ENCODE peak calls at places on chromosome 12, in ten cellular contexts. One of them, this sample, is unnamed.

GRCh38 chr12:67807808-67808207 is 159.3 kb downstream of the DYRK2 start:
- DNase-seq in MM.1S: no peak
- DNase-seq in endothelial cell of umbilical vein: no peak
- DNase-seq in prostate gland: no peak
- DNase-seq in IMR-90: peak
- DNase-seq in caudate nucleus: no peak
- DNase-seq in WERI-Rb-1: no peak
- DNase-seq in coronary artery: no peak
- DNase-seq in CD4-positive, alpha-beta T cell: no peak
- DNase-seq in PC-3: peak
- DNase-seq in this sample: no peak

GRCh38 chr12:115261691-115262398 is 577.9 kb upstream of the TBX3 start:
- DNase-seq in endothelial cell of umbilical vein: no peak
- DNase-seq in caudate nucleus: no peak
- DNase-seq in CD4-positive, alpha-beta T cell: no peak
- DNase-seq in prostate gland: no peak
- DNase-seq in PC-3: no peak
- DNase-seq in MM.1S: no peak
- DNase-seq in IMR-90: peak
- DNase-seq in coronary artery: no peak
- DNase-seq in WERI-Rb-1: no peak
- DNase-seq in this sample: no peak

GRCh38 chr12:71440393-71441349 is 1.1 kb downstream of the LGR5 start:
- DNase-seq in MM.1S: no peak
- DNase-seq in PC-3: no peak
- DNase-seq in endothelial cell of umbilical vein: no peak
- DNase-seq in WERI-Rb-1: no peak
- DNase-seq in CD4-positive, alpha-beta T cell: no peak
- DNase-seq in coronary artery: no peak
- DNase-seq in caudate nucleus: no peak
- DNase-seq in prostate gland: no peak
- DNase-seq in IMR-90: no peak
- DNase-seq in this sample: no peak

GRCh38 chr12:62917939-62918338 is 17.0 kb downstream of the PPM1H start:
- DNase-seq in caudate nucleus: no peak
- DNase-seq in PC-3: no peak
- DNase-seq in prostate gland: no peak
- DNase-seq in MM.1S: no peak
- DNase-seq in IMR-90: peak
- DNase-seq in endothelial cell of umbilical vein: no peak
- DNase-seq in CD4-positive, alpha-beta T cell: no peak
- DNase-seq in coronary artery: no peak
- DNase-seq in WERI-Rb-1: no peak
- DNase-seq in this sample: no peak

GRCh38 chr12:66624806-66625205 is 54.1 kb downstream of the GRIP1 start:
- DNase-seq in CD4-positive, alpha-beta T cell: no peak
- DNase-seq in PC-3: no peak
- DNase-seq in caudate nucleus: no peak
- DNase-seq in IMR-90: no peak
- DNase-seq in WERI-Rb-1: no peak
- DNase-seq in endothelial cell of umbilical vein: no peak
- DNase-seq in prostate gland: no peak
- DNase-seq in coronary artery: no peak
- DNase-seq in MM.1S: no peak
- DNase-seq in this sample: no peak

GRCh38 chr12:27906658-27907473 is 65.7 kb downstream of the PTHLH start:
- DNase-seq in CD4-positive, alpha-beta T cell: no peak
- DNase-seq in prostate gland: peak
- DNase-seq in endothelial cell of umbilical vein: no peak
- DNase-seq in caudate nucleus: no peak
- DNase-seq in MM.1S: no peak
- DNase-seq in PC-3: no peak
- DNase-seq in coronary artery: no peak
- DNase-seq in WERI-Rb-1: no peak
- DNase-seq in IMR-90: peak
- DNase-seq in this sample: no peak

GRCh38 chr12:80551897-80552296 is 107.9 kb downstream of the PTPRQ start:
- DNase-seq in caudate nucleus: no peak
- DNase-seq in prostate gland: no peak
- DNase-seq in coronary artery: no peak
- DNase-seq in MM.1S: no peak
- DNase-seq in endothelial cell of umbilical vein: peak
- DNase-seq in PC-3: peak
- DNase-seq in IMR-90: peak
- DNase-seq in WERI-Rb-1: no peak
- DNase-seq in CD4-positive, alpha-beta T cell: no peak
- DNase-seq in this sample: no peak

GRCh38 chr12:49048953-49049352 is 11.6 kb downstream of the KMT2D start:
- DNase-seq in WERI-Rb-1: no peak
- DNase-seq in coronary artery: no peak
- DNase-seq in PC-3: no peak
- DNase-seq in IMR-90: no peak
- DNase-seq in endothelial cell of umbilical vein: no peak
- DNase-seq in MM.1S: no peak
- DNase-seq in caudate nucleus: no peak
- DNase-seq in prostate gland: no peak
- DNase-seq in CD4-positive, alpha-beta T cell: no peak
- DNase-seq in this sample: no peak

GRCh38 chr12:79426121-79426520 is 264.6 kb downstream of the PAWR start:
- DNase-seq in IMR-90: no peak
- DNase-seq in coronary artery: no peak
- DNase-seq in endothelial cell of umbilical vein: no peak
- DNase-seq in caudate nucleus: no peak
- DNase-seq in prostate gland: no peak
- DNase-seq in WERI-Rb-1: no peak
- DNase-seq in MM.1S: no peak
- DNase-seq in CD4-positive, alpha-beta T cell: no peak
- DNase-seq in PC-3: no peak
- DNase-seq in this sample: no peak

GRCh38 chr12:79422060-79422812 is 268.5 kb downstream of the PAWR start:
- DNase-seq in CD4-positive, alpha-beta T cell: no peak
- DNase-seq in endothelial cell of umbilical vein: peak
- DNase-seq in coronary artery: no peak
- DNase-seq in IMR-90: no peak
- DNase-seq in prostate gland: no peak
- DNase-seq in caudate nucleus: no peak
- DNase-seq in PC-3: no peak
- DNase-seq in WERI-Rb-1: no peak
- DNase-seq in MM.1S: no peak
- DNase-seq in this sample: no peak

GRCh38 chr12:79424109-79424721 is 266.5 kb downstream of the PAWR start:
- DNase-seq in caudate nucleus: no peak
- DNase-seq in prostate gland: no peak
- DNase-seq in MM.1S: no peak
- DNase-seq in IMR-90: peak
- DNase-seq in CD4-positive, alpha-beta T cell: no peak
- DNase-seq in PC-3: peak
- DNase-seq in endothelial cell of umbilical vein: peak
- DNase-seq in WERI-Rb-1: no peak
- DNase-seq in coronary artery: no peak
- DNase-seq in this sample: no peak

GRCh38 chr12:79421236-79421740 is 269.5 kb downstream of the PAWR start:
- DNase-seq in WERI-Rb-1: no peak
- DNase-seq in IMR-90: no peak
- DNase-seq in PC-3: no peak
- DNase-seq in prostate gland: no peak
- DNase-seq in caudate nucleus: no peak
- DNase-seq in CD4-positive, alpha-beta T cell: no peak
- DNase-seq in endothelial cell of umbilical vein: peak
- DNase-seq in MM.1S: no peak
- DNase-seq in coronary artery: no peak
- DNase-seq in this sample: no peak

DNA sequence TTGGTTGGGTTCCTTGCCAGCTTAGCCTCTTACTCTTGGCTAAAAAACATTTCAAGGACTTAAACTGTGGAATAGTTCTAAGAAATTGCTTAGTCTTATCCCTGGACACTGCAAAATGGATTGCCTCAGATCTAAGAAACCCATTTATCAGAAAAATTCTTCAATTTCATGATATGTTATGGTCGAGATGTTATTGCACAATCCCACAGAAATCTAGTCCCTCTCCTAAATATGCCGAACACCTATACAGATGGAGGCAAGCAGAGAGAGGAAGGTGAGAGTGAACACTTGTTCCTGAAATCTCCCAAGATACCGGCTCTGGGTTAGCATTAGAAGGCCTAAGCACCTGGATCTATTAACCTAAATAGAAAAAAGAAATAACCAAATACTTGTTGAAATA is 267.2 kb downstream of the PAWR start:
- DNase-seq in WERI-Rb-1: no peak
- DNase-seq in IMR-90: no peak
- DNase-seq in prostate gland: no peak
- DNase-seq in CD4-positive, alpha-beta T cell: no peak
- DNase-seq in MM.1S: no peak
- DNase-seq in PC-3: no peak
- DNase-seq in endothelial cell of umbilical vein: peak
- DNase-seq in caudate nucleus: no peak
- DNase-seq in coronary artery: no peak
- DNase-seq in this sample: no peak
- H3K27ac ChIP-seq in WERI-Rb-1: no peak
- H3K27ac ChIP-seq in IMR-90: no peak
- H3K27ac ChIP-seq in prostate gland: peak
- H3K27ac ChIP-seq in CD4-positive, alpha-beta T cell: no peak
- H3K27ac ChIP-seq in MM.1S: no peak
- H3K27ac ChIP-seq in PC-3: peak
- H3K27ac ChIP-seq in endothelial cell of umbilical vein: peak
- H3K27ac ChIP-seq in caudate nucleus: no peak
- H3K27ac ChIP-seq in coronary artery: no peak
- H3K27ac ChIP-seq in this sample: no peak

DNA sequence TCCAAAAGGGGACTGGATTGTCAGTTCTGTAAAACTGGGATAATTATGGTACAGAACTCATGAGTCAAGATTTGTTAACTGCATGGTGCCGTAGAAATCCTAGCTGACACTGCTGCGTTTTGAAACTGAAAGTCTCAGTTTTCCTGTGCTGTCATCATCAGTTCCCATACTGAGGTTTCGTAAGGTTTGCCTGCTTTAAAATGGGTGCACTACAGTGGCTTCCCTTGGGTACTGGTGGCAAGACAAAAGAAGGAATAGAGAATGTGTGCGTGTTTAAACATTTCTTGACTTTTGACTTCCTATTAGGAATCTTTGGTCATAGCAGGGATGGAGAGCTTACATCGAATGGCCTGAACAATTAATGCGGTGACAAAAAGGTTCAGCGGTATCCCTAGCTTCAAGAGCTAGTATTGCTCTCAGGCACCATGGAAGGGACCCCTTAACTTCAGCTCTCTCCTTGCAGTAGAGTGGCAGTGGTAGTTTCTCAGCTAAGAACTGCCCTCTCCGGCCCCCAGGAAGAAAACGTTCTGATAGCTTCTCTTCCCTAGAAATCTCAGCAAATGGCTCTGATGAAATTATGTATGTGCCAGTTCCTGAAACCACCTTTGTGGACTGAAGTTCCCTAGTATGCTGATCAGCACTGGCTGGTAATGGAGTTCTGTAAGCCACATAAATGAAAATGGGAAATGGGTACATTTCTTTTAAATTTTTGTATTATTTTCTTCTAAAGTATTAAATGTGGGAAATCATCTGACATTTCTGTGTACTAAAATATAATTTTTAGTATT is 28.9 kb downstream of the ANO6 start:
- DNase-seq in CD4-positive, alpha-beta T cell: no peak
- DNase-seq in IMR-90: peak
- DNase-seq in coronary artery: no peak
- DNase-seq in prostate gland: no peak
- DNase-seq in PC-3: no peak
- DNase-seq in caudate nucleus: no peak
- DNase-seq in MM.1S: peak
- DNase-seq in endothelial cell of umbilical vein: no peak
- DNase-seq in WERI-Rb-1: no peak
- DNase-seq in this sample: no peak
- H3K27ac ChIP-seq in CD4-positive, alpha-beta T cell: no peak
- H3K27ac ChIP-seq in IMR-90: no peak
- H3K27ac ChIP-seq in coronary artery: peak
- H3K27ac ChIP-seq in prostate gland: no peak
- H3K27ac ChIP-seq in PC-3: no peak
- H3K27ac ChIP-seq in caudate nucleus: no peak
- H3K27ac ChIP-seq in MM.1S: peak
- H3K27ac ChIP-seq in endothelial cell of umbilical vein: no peak
- H3K27ac ChIP-seq in WERI-Rb-1: no peak
- H3K27ac ChIP-seq in this sample: no peak

GRCh38 chr12:124605150-124605549 is 37.7 kb upstream of the NCOR2 start:
- DNase-seq in WERI-Rb-1: peak
- DNase-seq in coronary artery: no peak
- DNase-seq in caudate nucleus: no peak
- DNase-seq in CD4-positive, alpha-beta T cell: no peak
- DNase-seq in prostate gland: no peak
- DNase-seq in PC-3: no peak
- DNase-seq in IMR-90: no peak
- DNase-seq in MM.1S: no peak
- DNase-seq in endothelial cell of umbilical vein: no peak
- DNase-seq in this sample: no peak

GRCh38 chr12:124601699-124602098 is 34.3 kb upstream of the NCOR2 start:
- DNase-seq in endothelial cell of umbilical vein: no peak
- DNase-seq in prostate gland: no peak
- DNase-seq in PC-3: no peak
- DNase-seq in CD4-positive, alpha-beta T cell: no peak
- DNase-seq in caudate nucleus: no peak
- DNase-seq in MM.1S: no peak
- DNase-seq in WERI-Rb-1: no peak
- DNase-seq in IMR-90: no peak
- DNase-seq in coronary artery: no peak
- DNase-seq in this sample: no peak

GRCh38 chr12:124603143-124603542 is 35.7 kb upstream of the NCOR2 start:
- DNase-seq in CD4-positive, alpha-beta T cell: no peak
- DNase-seq in coronary artery: no peak
- DNase-seq in caudate nucleus: no peak
- DNase-seq in endothelial cell of umbilical vein: no peak
- DNase-seq in MM.1S: no peak
- DNase-seq in IMR-90: no peak
- DNase-seq in prostate gland: no peak
- DNase-seq in PC-3: no peak
- DNase-seq in WERI-Rb-1: no peak
- DNase-seq in this sample: no peak

GRCh38 chr12:124605869-124606774 is 38.7 kb upstream of the NCOR2 start:
- DNase-seq in PC-3: no peak
- DNase-seq in WERI-Rb-1: no peak
- DNase-seq in caudate nucleus: no peak
- DNase-seq in endothelial cell of umbilical vein: peak
- DNase-seq in IMR-90: no peak
- DNase-seq in MM.1S: no peak
- DNase-seq in coronary artery: no peak
- DNase-seq in prostate gland: no peak
- DNase-seq in CD4-positive, alpha-beta T cell: no peak
- DNase-seq in this sample: no peak

GRCh38 chr12:124603910-124604775 is 36.7 kb upstream of the NCOR2 start:
- DNase-seq in PC-3: no peak
- DNase-seq in CD4-positive, alpha-beta T cell: no peak
- DNase-seq in IMR-90: no peak
- DNase-seq in coronary artery: no peak
- DNase-seq in WERI-Rb-1: no peak
- DNase-seq in prostate gland: no peak
- DNase-seq in endothelial cell of umbilical vein: no peak
- DNase-seq in MM.1S: no peak
- DNase-seq in caudate nucleus: no peak
- DNase-seq in this sample: no peak
- H3K27ac ChIP-seq in PC-3: no peak
- H3K27ac ChIP-seq in CD4-positive, alpha-beta T cell: no peak
- H3K27ac ChIP-seq in IMR-90: no peak
- H3K27ac ChIP-seq in coronary artery: no peak
- H3K27ac ChIP-seq in WERI-Rb-1: no peak
- H3K27ac ChIP-seq in prostate gland: peak
- H3K27ac ChIP-seq in endothelial cell of umbilical vein: no peak
- H3K27ac ChIP-seq in MM.1S: no peak
- H3K27ac ChIP-seq in caudate nucleus: no peak
- H3K27ac ChIP-seq in this sample: no peak

DNA sequence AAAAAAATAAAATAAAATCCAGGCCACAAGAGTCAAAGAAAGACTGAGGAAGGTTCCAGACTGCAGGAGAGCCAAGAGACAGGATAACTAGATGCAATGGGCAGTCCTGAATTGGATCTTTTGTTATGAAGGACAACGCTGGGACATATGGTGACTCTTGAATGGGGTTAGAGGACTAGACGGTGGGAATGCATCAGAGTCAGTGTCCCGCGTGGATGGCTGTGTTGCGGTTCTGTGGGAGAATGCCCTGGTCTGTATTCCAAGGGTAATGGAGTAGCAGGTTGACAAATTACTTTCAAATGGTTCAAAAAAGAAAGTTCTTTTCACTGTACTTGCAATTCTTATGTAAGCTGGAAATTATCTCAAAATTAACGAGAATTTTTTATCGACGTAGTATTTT is 20.1 kb downstream of the SSH1 start:
- DNase-seq in IMR-90: no peak
- DNase-seq in prostate gland: no peak
- DNase-seq in coronary artery: no peak
- DNase-seq in PC-3: no peak
- DNase-seq in MM.1S: no peak
- DNase-seq in WERI-Rb-1: no peak
- DNase-seq in caudate nucleus: no peak
- DNase-seq in CD4-positive, alpha-beta T cell: no peak
- DNase-seq in endothelial cell of umbilical vein: no peak
- DNase-seq in this sample: no peak
- H3K27ac ChIP-seq in IMR-90: peak
- H3K27ac ChIP-seq in prostate gland: peak
- H3K27ac ChIP-seq in coronary artery: peak
- H3K27ac ChIP-seq in PC-3: peak
- H3K27ac ChIP-seq in MM.1S: no peak
- H3K27ac ChIP-seq in WERI-Rb-1: no peak
- H3K27ac ChIP-seq in caudate nucleus: no peak
- H3K27ac ChIP-seq in CD4-positive, alpha-beta T cell: no peak
- H3K27ac ChIP-seq in endothelial cell of umbilical vein: peak
- H3K27ac ChIP-seq in this sample: no peak